ENCODE peak calls at places on chromosomes 5 and 9, in four cellular contexts. Q is GM12865, Z is anterior cingulate cortex, P is neural crest cell. O is an unnamed sample.

GRCh38 chr5:120655828-120656435 is 191.8 kb downstream of the PRR16 start:
- DNase-seq in Q (peak), Z (no peak), P (peak), O (peak)

GRCh38 chr9:132597073-132597775 is 14.8 kb downstream of the BARHL1 start:
- DNase-seq in Q (no peak), Z (peak), P (no peak), O (no peak)

GRCh38 chr9:114012126-114012525 is 66.0 kb downstream of the AMBP start:
- DNase-seq in Q (no peak), Z (no peak), P (no peak), O (no peak)

GRCh38 chr5:168324864-168325615 is 33.6 kb downstream of the WWC1 start:
- DNase-seq in Q (no peak), Z (no peak), P (no peak), O (no peak)

GRCh38 chr9:71612889-71613288 is 155.4 kb downstream of the CEMIP2 start:
- DNase-seq in Q (no peak), Z (no peak), P (no peak), O (no peak)

GRCh38 chr9:135098400-135099105 is 11.1 kb downstream of the OLFM1 start:
- DNase-seq in Q (peak), Z (no peak), P (peak), O (peak)

GRCh38 chr5:135367070-135367469 is 32.0 kb downstream of the MACROH2A1 start:
- DNase-seq in Q (no peak), Z (no peak), P (no peak), O (no peak)

GRCh38 chr9:123003467-123003866 is 30.0 kb upstream of the GPR21 start:
- DNase-seq in Q (no peak), Z (no peak), P (no peak), O (peak)

GRCh38 chr5:23820764-23821471 is 313.5 kb downstream of the PRDM9 start:
- DNase-seq in Q (peak), Z (no peak), P (no peak), O (no peak)

GRCh38 chr9:111559000-111559610 is 34.1 kb downstream of the ZNF483 start:
- DNase-seq in Q (no peak), Z (no peak), P (no peak), O (no peak)

O was measured in HAP-1.